ENCODE peak calls at places on chromosomes 2 and 18, in ten cellular contexts. F is stomach, X is A549, G is IMR-90, W is cardiac fibroblast, O is uterus, Y is cardiac muscle cell, D is fibroblast of the aortic adventitia, J is NT2/D1, S is endothelial cell of umbilical vein. H is an unnamed sample.

GRCh38 chr18:79795446-79795845 is 2.3 kb upstream of the KCNG2 start:
- DNase-seq in F (no peak), X (no peak), G (no peak), W (peak; percentile 6), O (no peak), Y (no peak), D (no peak), J (no peak), S (no peak), H (no peak)

GRCh38 chr2:204027105-204027504 is 90.5 kb downstream of the ICOS start:
- DNase-seq in F (no peak), X (no peak), G (peak; percentile 13), W (no peak), O (no peak), Y (no peak), D (no peak), J (no peak), S (peak; percentile 84), H (no peak)

GRCh38 chr18:50839341-50839740 is 19.5 kb upstream of the MRO start:
- DNase-seq in F (no peak), X (no peak), G (no peak), W (no peak), O (no peak), Y (no peak), D (no peak), J (no peak), S (no peak), H (no peak)

GRCh38 chr2:191942114-191943103 is 95.5 kb upstream of the CAVIN2 start:
- DNase-seq in F (no peak), X (no peak), G (peak; percentile 79), W (no peak), O (peak; percentile 19), Y (peak; percentile 34), D (peak; percentile 49), J (no peak), S (no peak), H (no peak)

GRCh38 chr2:42964444-42965081 is 172.2 kb upstream of the HAAO start:
- DNase-seq in F (no peak), X (no peak), G (peak; percentile 98), W (peak; percentile 98), O (peak; percentile 65), Y (peak; percentile 16), D (peak; percentile 99), J (no peak), S (no peak), H (peak; percentile 73)

GRCh38 chr2:30466216-30466615 is 19.2 kb downstream of the LCLAT1 start:
- DNase-seq in F (no peak), X (no peak), G (no peak), W (no peak), O (no peak), Y (no peak), D (no peak), J (no peak), S (no peak), H (no peak)

GRCh38 chr18:48592540-48592939 is 53.7 kb downstream of the CTIF start:
- DNase-seq in F (no peak), X (no peak), G (no peak), W (no peak), O (no peak), Y (no peak), D (no peak), J (no peak), S (no peak), H (no peak)

GRCh38 chr2:127012868-127013267 is 94.1 kb downstream of the BIN1 start:
- DNase-seq in F (no peak), X (no peak), G (peak; percentile 45), W (peak; percentile 17), O (no peak), Y (no peak), D (peak; percentile 29), J (no peak), S (no peak), H (no peak)

GRCh38 chr2:217849154-217849553 is 153.6 kb downstream of the TNS1 start:
- DNase-seq in F (no peak), X (no peak), G (no peak), W (peak; percentile 23), O (no peak), Y (no peak), D (peak; percentile 23), J (no peak), S (peak; percentile 48), H (no peak)

DNA sequence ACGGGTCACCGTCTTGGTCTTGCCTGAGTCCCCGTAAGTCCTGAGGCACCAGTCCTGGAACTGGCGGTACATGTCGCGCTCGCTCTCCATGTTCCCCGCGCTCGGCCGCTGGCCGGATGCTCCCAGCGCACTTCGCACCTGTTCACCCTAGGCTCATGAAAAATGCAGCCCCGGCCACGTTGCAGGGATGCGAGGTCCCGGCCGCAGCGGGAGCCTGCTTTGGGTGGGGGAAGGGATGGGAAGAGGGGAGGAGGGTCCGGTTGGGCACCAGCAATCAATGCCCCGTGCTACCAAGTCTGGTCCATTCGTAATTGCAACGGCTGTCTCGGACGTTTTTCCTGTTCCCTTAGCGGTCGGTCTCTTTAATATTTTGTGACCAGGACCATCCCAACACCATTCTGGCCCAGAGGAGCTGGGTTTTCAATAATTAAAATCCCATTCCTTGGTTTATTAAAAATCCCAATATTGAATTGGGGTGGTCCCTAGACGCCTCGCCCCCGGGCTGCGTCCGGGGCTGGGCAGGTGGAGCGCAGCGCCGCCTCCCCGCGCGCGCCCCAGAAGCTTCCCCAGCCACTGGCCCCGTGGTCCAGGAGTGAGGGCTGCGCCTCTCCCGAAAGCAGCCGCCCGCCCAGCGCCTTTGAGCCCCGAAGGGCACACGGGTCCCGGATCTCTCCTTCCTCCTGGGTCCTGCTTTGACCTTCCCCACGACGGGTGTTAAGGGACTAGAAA is 1.4 kb downstream of the NOL4 start:
- DNase-seq in F (no peak), X (no peak), G (no peak), W (no peak), O (no peak), Y (peak; percentile 49), D (peak; percentile 0), J (no peak), S (no peak), H (no peak)
- H3K4me3 ChIP-seq in F (peak overlapping the region; percentile 42), X (peak overlapping the region; percentile 23), G (no peak overlapping the region), W (no peak overlapping the region), O (peak overlapping the region; percentile 18), Y (peak overlapping the region; percentile 62), D (peak overlapping the region; percentile 37), J (peak overlapping the region; percentile 59), S (peak overlapping the region; percentile 53), H (no peak overlapping the region)

DNA sequence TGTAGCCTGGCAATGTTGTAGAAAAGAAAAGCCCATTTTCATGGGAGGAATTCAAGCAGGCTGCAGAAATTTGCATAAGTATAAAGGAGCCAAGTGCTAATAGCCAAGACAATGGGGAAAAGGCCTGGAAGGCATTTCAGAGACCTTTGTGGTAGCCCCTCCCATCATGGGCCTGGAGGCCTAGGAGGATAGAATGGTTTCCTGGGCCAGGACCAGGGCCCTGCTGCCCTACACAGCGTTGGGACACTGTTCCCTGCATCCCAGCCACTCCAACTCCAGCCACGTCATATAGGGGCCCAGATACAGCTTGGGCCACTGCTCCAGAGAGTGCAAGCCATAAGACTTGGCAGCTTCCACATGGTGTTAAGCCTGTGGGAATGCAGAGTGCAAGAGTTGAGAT is 8.1 kb upstream of the ZNF24 start:
- DNase-seq in F (no peak), X (no peak), G (no peak), W (no peak), O (no peak), Y (no peak), D (no peak), J (no peak), S (no peak), H (no peak)
- H3K4me3 ChIP-seq in F (no peak overlapping the region), X (no peak overlapping the region), G (no peak overlapping the region), W (no peak overlapping the region), O (no peak overlapping the region), Y (no peak overlapping the region), D (no peak overlapping the region), J (no peak overlapping the region), S (no peak overlapping the region), H (no peak overlapping the region)

GRCh38 chr2:224957540-224958465 is 84.5 kb downstream of the DOCK10 start:
- DNase-seq in F (no peak), X (no peak), G (no peak), W (no peak), O (no peak), Y (no peak), D (no peak), J (no peak), S (no peak), H (no peak)
- H3K4me3 ChIP-seq in F (no peak overlapping the region), X (no peak overlapping the region), G (no peak overlapping the region), W (no peak overlapping the region), O (no peak overlapping the region), Y (no peak overlapping the region), D (no peak overlapping the region), J (no peak overlapping the region), S (no peak overlapping the region), H (no peak overlapping the region)

GRCh38 chr2:223724831-223725230 is 112.6 kb downstream of the AP1S3 start:
- DNase-seq in F (no peak), X (no peak), G (peak; percentile 48), W (no peak), O (no peak), Y (no peak), D (peak; percentile 15), J (no peak), S (peak; percentile 44), H (no peak)
- H3K4me3 ChIP-seq in F (no peak overlapping the region), X (peak overlapping the region; percentile 30), G (no peak overlapping the region), W (no peak overlapping the region), O (no peak overlapping the region), Y (no peak overlapping the region), D (no peak overlapping the region), J (peak overlapping the region; percentile 5), S (peak overlapping the region; percentile 33), H (no peak overlapping the region)

DNA sequence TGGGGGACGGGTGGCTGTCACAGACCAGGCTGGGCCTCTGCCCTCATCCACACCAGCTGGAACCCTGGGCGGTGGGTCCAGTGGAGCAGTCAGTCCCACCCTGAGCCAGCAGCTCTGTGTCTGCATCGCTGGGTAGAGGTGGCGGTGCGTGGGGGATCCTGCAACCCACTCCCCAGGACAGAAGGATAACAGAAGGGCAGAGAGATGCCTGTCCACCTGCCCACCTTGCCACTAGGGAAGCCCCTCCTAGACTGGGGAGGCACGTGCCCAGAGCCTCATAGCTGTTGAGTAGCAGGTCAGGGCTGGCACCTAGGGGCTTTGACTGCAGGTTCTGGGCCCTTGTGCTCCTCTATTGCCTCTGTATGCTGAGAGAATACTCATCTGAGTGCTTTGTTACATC is 2.4 kb downstream of the ATOH8 start:
- DNase-seq in F (no peak), X (no peak), G (no peak), W (no peak), O (no peak), Y (no peak), D (no peak), J (no peak), S (no peak), H (no peak)
- H3K4me3 ChIP-seq in F (peak overlapping the region; percentile 79), X (peak overlapping the region; percentile 75), G (peak overlapping the region; percentile 3), W (peak overlapping the region; percentile 94), O (peak overlapping the region; percentile 68), Y (no peak overlapping the region), D (peak overlapping the region; percentile 95), J (no peak overlapping the region), S (no peak overlapping the region), H (peak overlapping the region; percentile 57)

DNA sequence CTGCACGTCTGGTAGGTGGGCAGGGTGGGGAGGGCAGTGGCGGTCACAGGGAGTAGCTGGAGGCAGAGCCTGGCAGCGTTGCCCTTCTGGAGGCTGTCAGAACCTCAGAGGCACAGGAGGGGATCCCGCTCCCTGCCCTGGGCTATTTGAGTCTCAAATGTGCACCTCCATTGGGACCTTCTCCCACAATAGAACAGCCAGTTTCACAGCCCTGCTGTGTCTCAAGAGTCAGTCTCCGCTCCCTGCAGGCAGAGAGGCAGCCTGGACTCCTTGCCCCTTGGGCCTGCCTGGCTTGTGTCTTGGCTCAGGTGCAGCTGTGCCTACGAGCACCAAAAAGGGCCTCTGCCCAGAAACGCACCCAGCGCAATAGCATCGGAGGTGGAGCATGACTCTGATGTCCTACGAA is 57.4 kb downstream of the FAM168B start:
- DNase-seq in F (no peak), X (no peak), G (no peak), W (no peak), O (no peak), Y (peak; percentile 37), D (no peak), J (no peak), S (no peak), H (no peak)
- H3K4me3 ChIP-seq in F (peak overlapping the region; percentile 50), X (no peak overlapping the region), G (no peak overlapping the region), W (no peak overlapping the region), O (peak overlapping the region; percentile 21), Y (peak overlapping the region; percentile 21), D (no peak overlapping the region), J (no peak overlapping the region), S (no peak overlapping the region), H (no peak overlapping the region)

H was measured in lung.